ENCODE peak calls at places on chromosomes 16 and 17, in five cellular contexts. One of them, this sample, is unnamed.

GRCh38 chr17:28331891-28332420 is 3.3 kb downstream of the IFT20 start:
- DNase-seq in activated naive CD4-positive, alpha-beta T cell treated with anti-CD3 and anti-CD28 coated beads, Interleukin-2, amount 10 ng/mL, durations not matched to agents 7 days and 5 days: no peak
- DNase-seq in NCI-H1694: no peak
- DNase-seq in stimulated activated effector memory CD8-positive, alpha-beta T cell treated with anti-CD3 and anti-CD28 coated beads, Interleukin-12 subunit alpha, Interleukin-12 subunit beta, amount 100 ng/mL, for 72 hours: no peak
- DNase-seq in kidney tubule cell: no peak
- DNase-seq in this sample: no peak

GRCh38 chr17:79851461-79851817 is 12.2 kb upstream of the CBX4 start:
- DNase-seq in NCI-H1694: no peak
- DNase-seq in activated naive CD4-positive, alpha-beta T cell treated with anti-CD3 and anti-CD28 coated beads, Interleukin-2, amount 10 ng/mL, durations not matched to agents 7 days and 5 days: no peak
- DNase-seq in stimulated activated effector memory CD8-positive, alpha-beta T cell treated with anti-CD3 and anti-CD28 coated beads, Interleukin-12 subunit alpha, Interleukin-12 subunit beta, amount 100 ng/mL, for 72 hours: no peak
- DNase-seq in kidney tubule cell: peak
- DNase-seq in this sample: no peak

GRCh38 chr16:89094252-89094901 is 725 bp downstream of the ACSF3 start:
- DNase-seq in kidney tubule cell: peak
- DNase-seq in NCI-H1694: no peak
- DNase-seq in activated naive CD4-positive, alpha-beta T cell treated with anti-CD3 and anti-CD28 coated beads, Interleukin-2, amount 10 ng/mL, durations not matched to agents 7 days and 5 days: peak
- DNase-seq in stimulated activated effector memory CD8-positive, alpha-beta T cell treated with anti-CD3 and anti-CD28 coated beads, Interleukin-12 subunit alpha, Interleukin-12 subunit beta, amount 100 ng/mL, for 72 hours: no peak
- DNase-seq in this sample: no peak

GRCh38 chr16:83955218-83956130 is 2.4 kb downstream of the OSGIN1 start:
- DNase-seq in stimulated activated effector memory CD8-positive, alpha-beta T cell treated with anti-CD3 and anti-CD28 coated beads, Interleukin-12 subunit alpha, Interleukin-12 subunit beta, amount 100 ng/mL, for 72 hours: no peak
- DNase-seq in kidney tubule cell: no peak
- DNase-seq in NCI-H1694: no peak
- DNase-seq in activated naive CD4-positive, alpha-beta T cell treated with anti-CD3 and anti-CD28 coated beads, Interleukin-2, amount 10 ng/mL, durations not matched to agents 7 days and 5 days: no peak
- DNase-seq in this sample: no peak

GRCh38 chr17:3318336-3318735 is 20.2 kb upstream of the OR3A1 start:
- DNase-seq in activated naive CD4-positive, alpha-beta T cell treated with anti-CD3 and anti-CD28 coated beads, Interleukin-2, amount 10 ng/mL, durations not matched to agents 7 days and 5 days: no peak
- DNase-seq in NCI-H1694: no peak
- DNase-seq in kidney tubule cell: peak
- DNase-seq in stimulated activated effector memory CD8-positive, alpha-beta T cell treated with anti-CD3 and anti-CD28 coated beads, Interleukin-12 subunit alpha, Interleukin-12 subunit beta, amount 100 ng/mL, for 72 hours: no peak
- DNase-seq in this sample: no peak

GRCh38 chr17:43604549-43604948 is 57.2 kb downstream of the MEOX1 start:
- DNase-seq in stimulated activated effector memory CD8-positive, alpha-beta T cell treated with anti-CD3 and anti-CD28 coated beads, Interleukin-12 subunit alpha, Interleukin-12 subunit beta, amount 100 ng/mL, for 72 hours: no peak
- DNase-seq in activated naive CD4-positive, alpha-beta T cell treated with anti-CD3 and anti-CD28 coated beads, Interleukin-2, amount 10 ng/mL, durations not matched to agents 7 days and 5 days: no peak
- DNase-seq in NCI-H1694: no peak
- DNase-seq in kidney tubule cell: no peak
- DNase-seq in this sample: no peak

GRCh38 chr16:77637939-77638338 is 84.4 kb upstream of the NUDT7 start:
- DNase-seq in kidney tubule cell: no peak
- DNase-seq in NCI-H1694: no peak
- DNase-seq in stimulated activated effector memory CD8-positive, alpha-beta T cell treated with anti-CD3 and anti-CD28 coated beads, Interleukin-12 subunit alpha, Interleukin-12 subunit beta, amount 100 ng/mL, for 72 hours: no peak
- DNase-seq in activated naive CD4-positive, alpha-beta T cell treated with anti-CD3 and anti-CD28 coated beads, Interleukin-2, amount 10 ng/mL, durations not matched to agents 7 days and 5 days: no peak
- DNase-seq in this sample: no peak

GRCh38 chr17:29880031-29880430 is 50.0 kb downstream of the SSH2 start:
- DNase-seq in kidney tubule cell: no peak
- DNase-seq in activated naive CD4-positive, alpha-beta T cell treated with anti-CD3 and anti-CD28 coated beads, Interleukin-2, amount 10 ng/mL, durations not matched to agents 7 days and 5 days: no peak
- DNase-seq in stimulated activated effector memory CD8-positive, alpha-beta T cell treated with anti-CD3 and anti-CD28 coated beads, Interleukin-12 subunit alpha, Interleukin-12 subunit beta, amount 100 ng/mL, for 72 hours: no peak
- DNase-seq in NCI-H1694: no peak
- DNase-seq in this sample: no peak

GRCh38 chr17:55664287-55664686 is 58.4 kb downstream of the TMEM100 start:
- DNase-seq in stimulated activated effector memory CD8-positive, alpha-beta T cell treated with anti-CD3 and anti-CD28 coated beads, Interleukin-12 subunit alpha, Interleukin-12 subunit beta, amount 100 ng/mL, for 72 hours: no peak
- DNase-seq in activated naive CD4-positive, alpha-beta T cell treated with anti-CD3 and anti-CD28 coated beads, Interleukin-2, amount 10 ng/mL, durations not matched to agents 7 days and 5 days: no peak
- DNase-seq in kidney tubule cell: no peak
- DNase-seq in NCI-H1694: no peak
- DNase-seq in this sample: no peak

GRCh38 chr17:57625511-57625910 is 119.6 kb downstream of the CCDC182 start:
- DNase-seq in stimulated activated effector memory CD8-positive, alpha-beta T cell treated with anti-CD3 and anti-CD28 coated beads, Interleukin-12 subunit alpha, Interleukin-12 subunit beta, amount 100 ng/mL, for 72 hours: no peak
- DNase-seq in kidney tubule cell: no peak
- DNase-seq in activated naive CD4-positive, alpha-beta T cell treated with anti-CD3 and anti-CD28 coated beads, Interleukin-2, amount 10 ng/mL, durations not matched to agents 7 days and 5 days: no peak
- DNase-seq in NCI-H1694: no peak
- DNase-seq in this sample: no peak

GRCh38 chr17:73960469-73960868 is 243.0 kb upstream of the RPL38 start:
- DNase-seq in stimulated activated effector memory CD8-positive, alpha-beta T cell treated with anti-CD3 and anti-CD28 coated beads, Interleukin-12 subunit alpha, Interleukin-12 subunit beta, amount 100 ng/mL, for 72 hours: no peak
- DNase-seq in NCI-H1694: no peak
- DNase-seq in kidney tubule cell: no peak
- DNase-seq in activated naive CD4-positive, alpha-beta T cell treated with anti-CD3 and anti-CD28 coated beads, Interleukin-2, amount 10 ng/mL, durations not matched to agents 7 days and 5 days: no peak
- DNase-seq in this sample: no peak

GRCh38 chr17:17018612-17019429 is 23.4 kb upstream of the MPRIP start:
- DNase-seq in NCI-H1694: no peak
- DNase-seq in kidney tubule cell: peak
- DNase-seq in activated naive CD4-positive, alpha-beta T cell treated with anti-CD3 and anti-CD28 coated beads, Interleukin-2, amount 10 ng/mL, durations not matched to agents 7 days and 5 days: no peak
- DNase-seq in stimulated activated effector memory CD8-positive, alpha-beta T cell treated with anti-CD3 and anti-CD28 coated beads, Interleukin-12 subunit alpha, Interleukin-12 subunit beta, amount 100 ng/mL, for 72 hours: no peak
- DNase-seq in this sample: no peak

GRCh38 chr17:31509095-31509804 is 117.8 kb downstream of the RAB11FIP4 start:
- DNase-seq in kidney tubule cell: no peak
- DNase-seq in activated naive CD4-positive, alpha-beta T cell treated with anti-CD3 and anti-CD28 coated beads, Interleukin-2, amount 10 ng/mL, durations not matched to agents 7 days and 5 days: peak
- DNase-seq in NCI-H1694: no peak
- DNase-seq in stimulated activated effector memory CD8-positive, alpha-beta T cell treated with anti-CD3 and anti-CD28 coated beads, Interleukin-12 subunit alpha, Interleukin-12 subunit beta, amount 100 ng/mL, for 72 hours: no peak
- DNase-seq in this sample: no peak

GRCh38 chr17:61414141-61414935 is 14.7 kb downstream of the TBX2 start:
- DNase-seq in kidney tubule cell: no peak
- DNase-seq in activated naive CD4-positive, alpha-beta T cell treated with anti-CD3 and anti-CD28 coated beads, Interleukin-2, amount 10 ng/mL, durations not matched to agents 7 days and 5 days: no peak
- DNase-seq in stimulated activated effector memory CD8-positive, alpha-beta T cell treated with anti-CD3 and anti-CD28 coated beads, Interleukin-12 subunit alpha, Interleukin-12 subunit beta, amount 100 ng/mL, for 72 hours: no peak
- DNase-seq in NCI-H1694: no peak
- DNase-seq in this sample: no peak

GRCh38 chr16:21104124-21104860 is 46.4 kb downstream of the DNAH3 start:
- DNase-seq in NCI-H1694: no peak
- DNase-seq in stimulated activated effector memory CD8-positive, alpha-beta T cell treated with anti-CD3 and anti-CD28 coated beads, Interleukin-12 subunit alpha, Interleukin-12 subunit beta, amount 100 ng/mL, for 72 hours: no peak
- DNase-seq in kidney tubule cell: peak
- DNase-seq in activated naive CD4-positive, alpha-beta T cell treated with anti-CD3 and anti-CD28 coated beads, Interleukin-2, amount 10 ng/mL, durations not matched to agents 7 days and 5 days: no peak
- DNase-seq in this sample: no peak

GRCh38 chr17:75194879-75195278 is 10.6 kb upstream of the NUP85 start:
- DNase-seq in stimulated activated effector memory CD8-positive, alpha-beta T cell treated with anti-CD3 and anti-CD28 coated beads, Interleukin-12 subunit alpha, Interleukin-12 subunit beta, amount 100 ng/mL, for 72 hours: no peak
- DNase-seq in kidney tubule cell: peak
- DNase-seq in activated naive CD4-positive, alpha-beta T cell treated with anti-CD3 and anti-CD28 coated beads, Interleukin-2, amount 10 ng/mL, durations not matched to agents 7 days and 5 days: no peak
- DNase-seq in NCI-H1694: no peak
- DNase-seq in this sample: no peak

GRCh38 chr17:34166394-34166793 is 88.7 kb upstream of the CCL2 start:
- DNase-seq in kidney tubule cell: no peak
- DNase-seq in NCI-H1694: no peak
- DNase-seq in activated naive CD4-positive, alpha-beta T cell treated with anti-CD3 and anti-CD28 coated beads, Interleukin-2, amount 10 ng/mL, durations not matched to agents 7 days and 5 days: no peak
- DNase-seq in stimulated activated effector memory CD8-positive, alpha-beta T cell treated with anti-CD3 and anti-CD28 coated beads, Interleukin-12 subunit alpha, Interleukin-12 subunit beta, amount 100 ng/mL, for 72 hours: no peak
- DNase-seq in this sample: no peak

GRCh38 chr17:82246365-82247174 is 17.7 kb downstream of the SLC16A3 start:
- DNase-seq in NCI-H1694: no peak
- DNase-seq in stimulated activated effector memory CD8-positive, alpha-beta T cell treated with anti-CD3 and anti-CD28 coated beads, Interleukin-12 subunit alpha, Interleukin-12 subunit beta, amount 100 ng/mL, for 72 hours: no peak
- DNase-seq in activated naive CD4-positive, alpha-beta T cell treated with anti-CD3 and anti-CD28 coated beads, Interleukin-2, amount 10 ng/mL, durations not matched to agents 7 days and 5 days: no peak
- DNase-seq in kidney tubule cell: peak
- DNase-seq in this sample: no peak

GRCh38 chr17:42623732-42624596 is 14.5 kb downstream of the TUBG1 start:
- DNase-seq in activated naive CD4-positive, alpha-beta T cell treated with anti-CD3 and anti-CD28 coated beads, Interleukin-2, amount 10 ng/mL, durations not matched to agents 7 days and 5 days: no peak
- DNase-seq in NCI-H1694: no peak
- DNase-seq in stimulated activated effector memory CD8-positive, alpha-beta T cell treated with anti-CD3 and anti-CD28 coated beads, Interleukin-12 subunit alpha, Interleukin-12 subunit beta, amount 100 ng/mL, for 72 hours: no peak
- DNase-seq in kidney tubule cell: peak
- DNase-seq in this sample: no peak

GRCh38 chr17:61575352-61575975 is 15.6 kb downstream of the NACA2 start:
- DNase-seq in stimulated activated effector memory CD8-positive, alpha-beta T cell treated with anti-CD3 and anti-CD28 coated beads, Interleukin-12 subunit alpha, Interleukin-12 subunit beta, amount 100 ng/mL, for 72 hours: no peak
- DNase-seq in activated naive CD4-positive, alpha-beta T cell treated with anti-CD3 and anti-CD28 coated beads, Interleukin-2, amount 10 ng/mL, durations not matched to agents 7 days and 5 days: no peak
- DNase-seq in kidney tubule cell: no peak
- DNase-seq in NCI-H1694: no peak
- DNase-seq in this sample: no peak

GRCh38 chr17:47812146-47812920 is 9.3 kb downstream of the OSBPL7 start:
- DNase-seq in NCI-H1694: no peak
- DNase-seq in kidney tubule cell: no peak
- DNase-seq in activated naive CD4-positive, alpha-beta T cell treated with anti-CD3 and anti-CD28 coated beads, Interleukin-2, amount 10 ng/mL, durations not matched to agents 7 days and 5 days: no peak
- DNase-seq in stimulated activated effector memory CD8-positive, alpha-beta T cell treated with anti-CD3 and anti-CD28 coated beads, Interleukin-12 subunit alpha, Interleukin-12 subunit beta, amount 100 ng/mL, for 72 hours: no peak
- DNase-seq in this sample: no peak

GRCh38 chr16:53743149-53743566 is 39.2 kb downstream of the FTO start:
- DNase-seq in stimulated activated effector memory CD8-positive, alpha-beta T cell treated with anti-CD3 and anti-CD28 coated beads, Interleukin-12 subunit alpha, Interleukin-12 subunit beta, amount 100 ng/mL, for 72 hours: no peak
- DNase-seq in activated naive CD4-positive, alpha-beta T cell treated with anti-CD3 and anti-CD28 coated beads, Interleukin-2, amount 10 ng/mL, durations not matched to agents 7 days and 5 days: peak
- DNase-seq in NCI-H1694: no peak
- DNase-seq in kidney tubule cell: peak
- DNase-seq in this sample: no peak

GRCh38 chr17:40520991-40521453 is 19.6 kb upstream of the TNS4 start:
- DNase-seq in stimulated activated effector memory CD8-positive, alpha-beta T cell treated with anti-CD3 and anti-CD28 coated beads, Interleukin-12 subunit alpha, Interleukin-12 subunit beta, amount 100 ng/mL, for 72 hours: no peak
- DNase-seq in activated naive CD4-positive, alpha-beta T cell treated with anti-CD3 and anti-CD28 coated beads, Interleukin-2, amount 10 ng/mL, durations not matched to agents 7 days and 5 days: no peak
- DNase-seq in NCI-H1694: no peak
- DNase-seq in kidney tubule cell: no peak
- DNase-seq in this sample: no peak

GRCh38 chr16:1435921-1436697 is 5.2 kb downstream of the PERCC1 start:
- DNase-seq in activated naive CD4-positive, alpha-beta T cell treated with anti-CD3 and anti-CD28 coated beads, Interleukin-2, amount 10 ng/mL, durations not matched to agents 7 days and 5 days: no peak
- DNase-seq in kidney tubule cell: no peak
- DNase-seq in stimulated activated effector memory CD8-positive, alpha-beta T cell treated with anti-CD3 and anti-CD28 coated beads, Interleukin-12 subunit alpha, Interleukin-12 subunit beta, amount 100 ng/mL, for 72 hours: no peak
- DNase-seq in NCI-H1694: no peak
- DNase-seq in this sample: no peak

GRCh38 chr17:45368661-45369060 is 51.8 kb upstream of the MAP3K14 start:
- DNase-seq in kidney tubule cell: no peak
- DNase-seq in stimulated activated effector memory CD8-positive, alpha-beta T cell treated with anti-CD3 and anti-CD28 coated beads, Interleukin-12 subunit alpha, Interleukin-12 subunit beta, amount 100 ng/mL, for 72 hours: no peak
- DNase-seq in NCI-H1694: no peak
- DNase-seq in activated naive CD4-positive, alpha-beta T cell treated with anti-CD3 and anti-CD28 coated beads, Interleukin-2, amount 10 ng/mL, durations not matched to agents 7 days and 5 days: no peak
- DNase-seq in this sample: no peak

GRCh38 chr16:67939507-67940435 is 3.1 kb upstream of the PSMB10 start:
- DNase-seq in activated naive CD4-positive, alpha-beta T cell treated with anti-CD3 and anti-CD28 coated beads, Interleukin-2, amount 10 ng/mL, durations not matched to agents 7 days and 5 days: peak
- DNase-seq in stimulated activated effector memory CD8-positive, alpha-beta T cell treated with anti-CD3 and anti-CD28 coated beads, Interleukin-12 subunit alpha, Interleukin-12 subunit beta, amount 100 ng/mL, for 72 hours: no peak
- DNase-seq in NCI-H1694: no peak
- DNase-seq in kidney tubule cell: no peak
- DNase-seq in this sample: no peak

GRCh38 chr17:48593840-48594411 is 347 bp upstream of the HOXB5 start:
- DNase-seq in NCI-H1694: peak
- DNase-seq in activated naive CD4-positive, alpha-beta T cell treated with anti-CD3 and anti-CD28 coated beads, Interleukin-2, amount 10 ng/mL, durations not matched to agents 7 days and 5 days: peak
- DNase-seq in kidney tubule cell: peak
- DNase-seq in stimulated activated effector memory CD8-positive, alpha-beta T cell treated with anti-CD3 and anti-CD28 coated beads, Interleukin-12 subunit alpha, Interleukin-12 subunit beta, amount 100 ng/mL, for 72 hours: peak
- DNase-seq in this sample: peak

GRCh38 chr16:17556276-17557052 is 85.7 kb upstream of the XYLT1 start:
- DNase-seq in NCI-H1694: peak
- DNase-seq in activated naive CD4-positive, alpha-beta T cell treated with anti-CD3 and anti-CD28 coated beads, Interleukin-2, amount 10 ng/mL, durations not matched to agents 7 days and 5 days: no peak
- DNase-seq in kidney tubule cell: peak
- DNase-seq in stimulated activated effector memory CD8-positive, alpha-beta T cell treated with anti-CD3 and anti-CD28 coated beads, Interleukin-12 subunit alpha, Interleukin-12 subunit beta, amount 100 ng/mL, for 72 hours: no peak
- DNase-seq in this sample: no peak

GRCh38 chr17:28327031-28327607 is 8.1 kb downstream of the TMEM97 start:
- DNase-seq in activated naive CD4-positive, alpha-beta T cell treated with anti-CD3 and anti-CD28 coated beads, Interleukin-2, amount 10 ng/mL, durations not matched to agents 7 days and 5 days: no peak
- DNase-seq in stimulated activated effector memory CD8-positive, alpha-beta T cell treated with anti-CD3 and anti-CD28 coated beads, Interleukin-12 subunit alpha, Interleukin-12 subunit beta, amount 100 ng/mL, for 72 hours: no peak
- DNase-seq in kidney tubule cell: no peak
- DNase-seq in NCI-H1694: no peak
- DNase-seq in this sample: no peak

GRCh38 chr17:35448214-35448898 is at the start of gene SLFN13:
- DNase-seq in kidney tubule cell: peak
- DNase-seq in stimulated activated effector memory CD8-positive, alpha-beta T cell treated with anti-CD3 and anti-CD28 coated beads, Interleukin-12 subunit alpha, Interleukin-12 subunit beta, amount 100 ng/mL, for 72 hours: peak
- DNase-seq in NCI-H1694: no peak
- DNase-seq in activated naive CD4-positive, alpha-beta T cell treated with anti-CD3 and anti-CD28 coated beads, Interleukin-2, amount 10 ng/mL, durations not matched to agents 7 days and 5 days: peak
- DNase-seq in this sample: peak

GRCh38 chr16:55433535-55433934 is 45.5 kb upstream of the MMP2 start:
- DNase-seq in NCI-H1694: no peak
- DNase-seq in kidney tubule cell: no peak
- DNase-seq in activated naive CD4-positive, alpha-beta T cell treated with anti-CD3 and anti-CD28 coated beads, Interleukin-2, amount 10 ng/mL, durations not matched to agents 7 days and 5 days: no peak
- DNase-seq in stimulated activated effector memory CD8-positive, alpha-beta T cell treated with anti-CD3 and anti-CD28 coated beads, Interleukin-12 subunit alpha, Interleukin-12 subunit beta, amount 100 ng/mL, for 72 hours: no peak
- DNase-seq in this sample: no peak

This sample was measured in activated CD4-positive, CD25-positive, alpha-beta regulatory T cell treated with anti-CD3 and anti-CD28 coated beads, Interleukin-2, amount 50 U/mL, for 72 hours.